ENCODE peak calls at places on chromosome 20, in seven cellular contexts. One of them, this sample, is unnamed. For H3K9me3, the result is how much of the 10 kb centered on the place peaks cover.

GRCh38 chr20:64069614-64070243 is 6.7 kb downstream of the TCEA2 start:
- DNase-seq in left lung: no peak
- DNase-seq in sigmoid colon: no peak
- DNase-seq in NT2/D1: no peak
- DNase-seq in HCT116: no peak
- DNase-seq in breast epithelium: no peak
- DNase-seq in A673: no peak
- DNase-seq in this sample: no peak

GRCh38 chr20:58706975-58707681 is 14.5 kb downstream of the NPEPL1 start:
- DNase-seq in NT2/D1: no peak
- DNase-seq in breast epithelium: peak
- DNase-seq in left lung: peak
- DNase-seq in HCT116: no peak
- DNase-seq in sigmoid colon: peak
- DNase-seq in A673: no peak
- DNase-seq in this sample: no peak

GRCh38 chr20:5797843-5798462 is 47.8 kb downstream of the SHLD1 start:
- DNase-seq in sigmoid colon: no peak
- DNase-seq in NT2/D1: no peak
- DNase-seq in breast epithelium: no peak
- DNase-seq in left lung: no peak
- DNase-seq in HCT116: no peak
- DNase-seq in A673: no peak
- DNase-seq in this sample: peak

GRCh38 chr20:1987826-1988225 is 6.0 kb downstream of the PDYN start:
- DNase-seq in HCT116: no peak
- DNase-seq in A673: no peak
- DNase-seq in sigmoid colon: no peak
- DNase-seq in breast epithelium: no peak
- DNase-seq in NT2/D1: no peak
- DNase-seq in left lung: no peak
- DNase-seq in this sample: no peak

GRCh38 chr20:5821627-5822215 is 71.5 kb downstream of the SHLD1 start:
- DNase-seq in breast epithelium: no peak
- DNase-seq in NT2/D1: no peak
- DNase-seq in HCT116: no peak
- DNase-seq in left lung: no peak
- DNase-seq in A673: no peak
- DNase-seq in sigmoid colon: no peak
- DNase-seq in this sample: no peak

GRCh38 chr20:25081730-25082497 is at the start of gene VSX1:
- DNase-seq in breast epithelium: peak
- DNase-seq in HCT116: no peak
- DNase-seq in sigmoid colon: no peak
- DNase-seq in A673: no peak
- DNase-seq in left lung: peak
- DNase-seq in NT2/D1: no peak
- DNase-seq in this sample: no peak

GRCh38 chr20:30484009-30484748 is 773.3 kb upstream of the DEFB115 start:
- DNase-seq in HCT116: no peak
- DNase-seq in left lung: peak
- DNase-seq in breast epithelium: no peak
- DNase-seq in A673: no peak
- DNase-seq in NT2/D1: no peak
- DNase-seq in sigmoid colon: no peak
- DNase-seq in this sample: no peak

GRCh38 chr20:45890077-45890996 is 671 bp downstream of the NEURL2 start:
- DNase-seq in left lung: peak
- DNase-seq in sigmoid colon: peak
- DNase-seq in A673: peak
- DNase-seq in breast epithelium: peak
- DNase-seq in HCT116: no peak
- DNase-seq in NT2/D1: peak
- DNase-seq in this sample: peak

GRCh38 chr20:17536944-17537444 is 5.8 kb upstream of the BFSP1 start:
- DNase-seq in NT2/D1: peak
- DNase-seq in breast epithelium: peak
- DNase-seq in sigmoid colon: peak
- DNase-seq in HCT116: peak
- DNase-seq in A673: peak
- DNase-seq in left lung: no peak
- DNase-seq in this sample: peak

GRCh38 chr20:23343590-23343989 is 7.0 kb upstream of the NXT1 start:
- DNase-seq in NT2/D1: no peak
- DNase-seq in HCT116: no peak
- DNase-seq in sigmoid colon: no peak
- DNase-seq in A673: no peak
- DNase-seq in left lung: no peak
- DNase-seq in breast epithelium: no peak
- DNase-seq in this sample: no peak

GRCh38 chr20:3613821-3614440 is 49.3 kb downstream of the GFRA4 start:
- DNase-seq in NT2/D1: no peak
- DNase-seq in breast epithelium: no peak
- DNase-seq in HCT116: no peak
- DNase-seq in left lung: no peak
- DNase-seq in sigmoid colon: no peak
- DNase-seq in A673: no peak
- DNase-seq in this sample: no peak

GRCh38 chr20:8082999-8083398 is 49.1 kb upstream of the PLCB1 start:
- DNase-seq in A673: no peak
- DNase-seq in breast epithelium: no peak
- DNase-seq in sigmoid colon: no peak
- DNase-seq in HCT116: no peak
- DNase-seq in left lung: no peak
- DNase-seq in NT2/D1: no peak
- DNase-seq in this sample: no peak

GRCh38 chr20:31606928-31607639 is 2.0 kb downstream of the ID1 start:
- DNase-seq in sigmoid colon: no peak
- DNase-seq in breast epithelium: no peak
- DNase-seq in NT2/D1: peak
- DNase-seq in HCT116: peak
- DNase-seq in left lung: peak
- DNase-seq in A673: peak
- DNase-seq in this sample: peak

GRCh38 chr20:4064118-4064962 is 49.0 kb upstream of the RNF24 start:
- DNase-seq in breast epithelium: peak
- DNase-seq in NT2/D1: no peak
- DNase-seq in A673: peak
- DNase-seq in HCT116: peak
- DNase-seq in left lung: peak
- DNase-seq in sigmoid colon: peak
- DNase-seq in this sample: peak

GRCh38 chr20:49284818-49285217 is 7.0 kb upstream of the ZNFX1 start:
- DNase-seq in HCT116: no peak
- DNase-seq in left lung: no peak
- DNase-seq in sigmoid colon: no peak
- DNase-seq in A673: no peak
- DNase-seq in breast epithelium: no peak
- DNase-seq in NT2/D1: no peak
- DNase-seq in this sample: no peak
- H3K9me3 ChIP-seq in HCT116: under half
- H3K9me3 ChIP-seq in left lung: half or more
- H3K9me3 ChIP-seq in sigmoid colon: under half
- H3K9me3 ChIP-seq in A673: under half
- H3K9me3 ChIP-seq in breast epithelium: half or more
- H3K9me3 ChIP-seq in NT2/D1: half or more
- H3K9me3 ChIP-seq in this sample: under half

GRCh38 chr20:38113401-38114325 is 51.4 kb downstream of the TGM2 start:
- DNase-seq in NT2/D1: peak
- DNase-seq in HCT116: peak
- DNase-seq in sigmoid colon: no peak
- DNase-seq in left lung: no peak
- DNase-seq in breast epithelium: no peak
- DNase-seq in A673: peak
- DNase-seq in this sample: peak

GRCh38 chr20:38115896-38116295 is 49.2 kb downstream of the TGM2 start:
- DNase-seq in left lung: no peak
- DNase-seq in A673: no peak
- DNase-seq in breast epithelium: no peak
- DNase-seq in sigmoid colon: no peak
- DNase-seq in HCT116: no peak
- DNase-seq in NT2/D1: no peak
- DNase-seq in this sample: no peak

GRCh38 chr20:38114353-38114791 is 50.7 kb downstream of the TGM2 start:
- DNase-seq in sigmoid colon: no peak
- DNase-seq in HCT116: no peak
- DNase-seq in left lung: no peak
- DNase-seq in A673: no peak
- DNase-seq in breast epithelium: no peak
- DNase-seq in NT2/D1: no peak
- DNase-seq in this sample: peak

GRCh38 chr20:38116409-38117165 is 48.5 kb downstream of the TGM2 start:
- DNase-seq in breast epithelium: no peak
- DNase-seq in NT2/D1: no peak
- DNase-seq in A673: no peak
- DNase-seq in left lung: no peak
- DNase-seq in sigmoid colon: no peak
- DNase-seq in HCT116: no peak
- DNase-seq in this sample: no peak

DNA sequence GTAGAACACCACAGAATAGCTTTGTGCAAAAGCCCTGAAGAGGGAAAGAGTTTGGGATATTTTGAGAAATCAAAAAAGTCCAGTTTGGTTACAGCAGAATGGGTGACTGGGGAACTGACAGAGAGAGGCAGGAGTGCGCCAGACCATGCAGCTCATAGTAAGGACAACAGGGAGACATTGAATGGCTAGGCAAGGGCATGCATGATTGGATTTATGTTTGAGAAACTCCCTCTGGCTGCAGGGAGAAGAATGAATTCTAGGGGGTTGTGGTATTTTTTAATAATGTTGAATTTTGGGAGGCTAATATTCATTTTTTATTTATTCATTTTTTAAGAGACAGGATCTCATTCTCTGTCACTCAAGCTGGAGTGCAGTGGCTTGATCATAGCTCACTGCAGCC is 49.9 kb downstream of the TGM2 start:
- DNase-seq in A673: no peak
- DNase-seq in left lung: no peak
- DNase-seq in sigmoid colon: no peak
- DNase-seq in HCT116: no peak
- DNase-seq in breast epithelium: no peak
- DNase-seq in NT2/D1: no peak
- DNase-seq in this sample: peak
- H3K4me3 ChIP-seq in A673: no peak
- H3K4me3 ChIP-seq in left lung: no peak
- H3K4me3 ChIP-seq in sigmoid colon: no peak
- H3K4me3 ChIP-seq in HCT116: no peak
- H3K4me3 ChIP-seq in breast epithelium: no peak
- H3K4me3 ChIP-seq in NT2/D1: no peak
- H3K4me3 ChIP-seq in this sample: no peak

DNA sequence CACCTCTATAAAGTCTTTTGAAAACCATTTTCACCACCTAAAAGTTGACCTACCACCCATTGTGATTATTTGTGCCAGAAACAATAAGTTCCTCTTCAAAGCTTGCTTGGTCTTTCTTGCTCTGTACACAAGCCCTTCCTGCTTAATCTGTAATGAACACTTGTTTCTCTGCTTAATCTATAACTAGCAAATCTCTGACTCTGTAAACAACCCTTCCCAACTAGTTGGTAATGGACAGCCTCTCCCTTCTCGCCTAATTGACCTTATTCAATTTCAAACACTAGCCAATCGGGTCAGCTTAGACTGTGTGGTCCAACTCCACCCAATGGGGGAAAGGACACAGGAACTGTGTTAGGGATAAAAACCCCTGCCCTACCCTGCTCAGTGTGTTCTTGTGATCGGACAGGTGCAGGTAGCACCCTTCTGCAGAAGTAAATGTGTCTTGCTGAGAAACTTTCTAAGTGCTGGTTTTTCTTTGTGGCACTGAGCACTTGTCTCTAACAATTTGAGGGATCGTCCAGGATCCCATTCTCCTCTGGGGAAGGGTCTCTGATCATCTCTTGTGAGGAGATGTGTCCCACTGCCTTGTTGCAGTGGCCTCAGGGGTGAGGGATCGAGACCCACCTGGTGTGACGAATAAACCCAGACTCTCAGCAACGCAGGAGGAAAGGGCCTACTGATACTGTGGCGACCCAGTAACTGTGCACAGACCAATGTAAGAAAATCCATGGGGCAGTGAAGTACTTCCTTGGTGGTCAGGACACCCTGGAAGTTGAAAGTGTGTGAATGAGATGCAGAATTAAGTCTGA is 23.5 kb downstream of the CHD6 start:
- DNase-seq in NT2/D1: no peak
- DNase-seq in A673: no peak
- DNase-seq in breast epithelium: no peak
- DNase-seq in left lung: no peak
- DNase-seq in HCT116: no peak
- DNase-seq in sigmoid colon: no peak
- DNase-seq in this sample: no peak
- H3K9me3 ChIP-seq in NT2/D1: under half
- H3K9me3 ChIP-seq in A673: under half
- H3K9me3 ChIP-seq in breast epithelium: under half
- H3K9me3 ChIP-seq in left lung: half or more
- H3K9me3 ChIP-seq in HCT116: under half
- H3K9me3 ChIP-seq in sigmoid colon: under half
- H3K9me3 ChIP-seq in this sample: under half

DNA sequence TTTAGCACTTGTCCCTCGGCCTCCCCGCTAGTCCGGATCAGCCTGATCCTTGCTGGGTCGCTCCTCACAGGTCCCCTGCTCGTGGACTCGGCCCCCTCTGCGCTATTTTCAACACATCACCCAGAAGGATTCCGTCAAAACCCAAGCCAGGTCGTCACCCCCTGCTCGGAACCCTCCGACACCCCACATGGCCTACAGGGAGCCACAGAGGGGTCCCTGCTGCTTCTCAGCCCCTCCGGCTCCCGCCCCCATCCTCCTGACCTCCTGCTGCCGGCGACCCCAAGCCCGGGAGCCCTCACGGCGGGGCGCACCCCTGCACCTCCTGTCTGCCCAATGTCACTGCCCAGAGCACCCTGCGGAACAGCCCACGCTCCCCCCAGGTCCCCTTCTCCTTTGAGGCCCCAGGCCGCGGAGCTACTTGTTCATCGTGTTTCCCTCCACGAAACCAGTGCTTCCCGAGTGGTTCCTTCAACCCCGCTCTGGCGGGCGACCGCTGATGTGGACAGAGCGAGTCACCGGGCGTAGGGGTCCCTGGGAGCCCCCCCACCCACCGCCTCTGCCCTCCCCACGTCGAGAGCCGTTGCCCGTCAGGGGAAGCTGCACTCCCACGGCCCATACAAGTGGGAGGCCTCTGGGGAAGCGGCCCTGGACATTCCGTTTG is 638 bp upstream of the MYL9 start:
- DNase-seq in sigmoid colon: peak
- DNase-seq in A673: no peak
- DNase-seq in NT2/D1: no peak
- DNase-seq in HCT116: no peak
- DNase-seq in breast epithelium: no peak
- DNase-seq in left lung: no peak
- DNase-seq in this sample: no peak
- H3K4me3 ChIP-seq in sigmoid colon: peak
- H3K4me3 ChIP-seq in A673: no peak
- H3K4me3 ChIP-seq in NT2/D1: peak
- H3K4me3 ChIP-seq in HCT116: peak
- H3K4me3 ChIP-seq in breast epithelium: peak
- H3K4me3 ChIP-seq in left lung: peak
- H3K4me3 ChIP-seq in this sample: peak

DNA sequence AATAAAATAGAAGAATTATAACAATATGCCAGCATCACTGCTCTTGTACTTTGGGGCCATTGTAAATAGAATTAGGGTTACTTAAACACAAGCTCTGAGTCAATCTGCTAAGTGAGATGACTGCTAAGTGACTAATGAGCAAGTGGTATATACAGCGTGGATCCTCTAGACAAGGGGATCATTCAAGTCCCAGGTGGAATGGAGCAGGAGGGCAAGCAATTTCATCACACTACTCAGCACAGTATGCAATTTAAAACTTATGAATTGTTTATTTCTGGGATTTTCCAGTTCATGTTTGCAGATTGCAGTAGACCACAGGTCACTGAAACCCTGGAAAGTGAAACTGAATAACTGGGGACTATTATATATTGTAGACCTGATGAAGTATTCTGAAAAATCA is 235.3 kb downstream of the BTBD3 start:
- DNase-seq in A673: no peak
- DNase-seq in sigmoid colon: no peak
- DNase-seq in left lung: no peak
- DNase-seq in HCT116: no peak
- DNase-seq in NT2/D1: no peak
- DNase-seq in breast epithelium: no peak
- DNase-seq in this sample: no peak
- H3K9me3 ChIP-seq in A673: under half
- H3K9me3 ChIP-seq in sigmoid colon: under half
- H3K9me3 ChIP-seq in left lung: under half
- H3K9me3 ChIP-seq in HCT116: under half
- H3K9me3 ChIP-seq in NT2/D1: under half
- H3K9me3 ChIP-seq in breast epithelium: under half
- H3K9me3 ChIP-seq in this sample: under half